ENCODE peak calls at places on chromosomes 5 and 9, in five cellular contexts. One of them, this sample, is unnamed.

GRCh38 chr5:83839256-83839655 is 118.6 kb upstream of the HAPLN1 start:
- DNase-seq in fibroblast of mammary gland: no peak
- DNase-seq in epithelial cell of esophagus: no peak
- DNase-seq in HCT116: no peak
- DNase-seq in body of pancreas: no peak
- DNase-seq in this sample: no peak

GRCh38 chr5:172534229-172535169 is 80.2 kb upstream of the SH3PXD2B start:
- DNase-seq in fibroblast of mammary gland: peak
- DNase-seq in epithelial cell of esophagus: peak
- DNase-seq in HCT116: peak
- DNase-seq in body of pancreas: no peak
- DNase-seq in this sample: no peak

GRCh38 chr9:113223963-113224362 is 2.6 kb downstream of the SLC31A1 start:
- DNase-seq in fibroblast of mammary gland: peak
- DNase-seq in epithelial cell of esophagus: no peak
- DNase-seq in HCT116: no peak
- DNase-seq in body of pancreas: no peak
- DNase-seq in this sample: no peak

GRCh38 chr9:18275313-18275990 is 198.5 kb upstream of the ADAMTSL1 start:
- DNase-seq in fibroblast of mammary gland: no peak
- DNase-seq in epithelial cell of esophagus: peak
- DNase-seq in HCT116: no peak
- DNase-seq in body of pancreas: no peak
- DNase-seq in this sample: no peak

GRCh38 chr9:120104771-120105170 is 475.2 kb downstream of the CDK5RAP2 start:
- DNase-seq in fibroblast of mammary gland: no peak
- DNase-seq in epithelial cell of esophagus: peak
- DNase-seq in HCT116: no peak
- DNase-seq in body of pancreas: no peak
- DNase-seq in this sample: no peak

GRCh38 chr5:137344723-137345322 is 154.3 kb downstream of the SPOCK1 start:
- DNase-seq in fibroblast of mammary gland: peak
- DNase-seq in epithelial cell of esophagus: peak
- DNase-seq in HCT116: peak
- DNase-seq in body of pancreas: peak
- DNase-seq in this sample: peak

GRCh38 chr5:97425511-97425910 is 242.5 kb upstream of the RIOK2 start:
- DNase-seq in fibroblast of mammary gland: peak
- DNase-seq in epithelial cell of esophagus: peak
- DNase-seq in HCT116: no peak
- DNase-seq in body of pancreas: no peak
- DNase-seq in this sample: peak

GRCh38 chr9:98280574-98280973 is 25.1 kb upstream of the TBC1D2 start:
- DNase-seq in fibroblast of mammary gland: no peak
- DNase-seq in epithelial cell of esophagus: no peak
- DNase-seq in HCT116: no peak
- DNase-seq in body of pancreas: no peak
- DNase-seq in this sample: no peak

GRCh38 chr9:131593255-131593820 is 48.0 kb downstream of the PRRT1B start:
- DNase-seq in fibroblast of mammary gland: no peak
- DNase-seq in epithelial cell of esophagus: no peak
- DNase-seq in HCT116: no peak
- DNase-seq in body of pancreas: no peak
- DNase-seq in this sample: no peak

GRCh38 chr9:112867275-112867991 is 23.2 kb downstream of the SLC46A2 start:
- DNase-seq in fibroblast of mammary gland: peak
- DNase-seq in epithelial cell of esophagus: peak
- DNase-seq in HCT116: peak
- DNase-seq in body of pancreas: no peak
- DNase-seq in this sample: no peak

GRCh38 chr9:136056546-136057235 is 38.4 kb downstream of the NACC2 start:
- DNase-seq in fibroblast of mammary gland: no peak
- DNase-seq in epithelial cell of esophagus: no peak
- DNase-seq in HCT116: no peak
- DNase-seq in body of pancreas: no peak
- DNase-seq in this sample: no peak

GRCh38 chr5:97417977-97418376 is 234.9 kb upstream of the RIOK2 start:
- DNase-seq in fibroblast of mammary gland: no peak
- DNase-seq in epithelial cell of esophagus: no peak
- DNase-seq in HCT116: no peak
- DNase-seq in body of pancreas: no peak
- DNase-seq in this sample: no peak

GRCh38 chr5:321233-321725 is at the start of gene AHRR:
- DNase-seq in fibroblast of mammary gland: peak
- DNase-seq in epithelial cell of esophagus: peak
- DNase-seq in HCT116: no peak
- DNase-seq in body of pancreas: peak
- DNase-seq in this sample: peak

GRCh38 chr9:86741311-86742215 is 205.7 kb downstream of the GAS1 start:
- DNase-seq in fibroblast of mammary gland: peak
- DNase-seq in epithelial cell of esophagus: peak
- DNase-seq in HCT116: peak
- DNase-seq in body of pancreas: peak
- DNase-seq in this sample: no peak

GRCh38 chr9:35726876-35727438 is 5.0 kb downstream of the TLN1 start:
- DNase-seq in fibroblast of mammary gland: peak
- DNase-seq in epithelial cell of esophagus: peak
- DNase-seq in HCT116: no peak
- DNase-seq in body of pancreas: no peak
- DNase-seq in this sample: no peak

GRCh38 chr9:135907006-135907434 is 326 bp downstream of the CAMSAP1 start:
- DNase-seq in fibroblast of mammary gland: peak
- DNase-seq in epithelial cell of esophagus: no peak
- DNase-seq in HCT116: no peak
- DNase-seq in body of pancreas: peak
- DNase-seq in this sample: peak

GRCh38 chr9:135586601-135587109 is 25.1 kb downstream of the PAEP start:
- DNase-seq in fibroblast of mammary gland: no peak
- DNase-seq in epithelial cell of esophagus: no peak
- DNase-seq in HCT116: no peak
- DNase-seq in body of pancreas: no peak
- DNase-seq in this sample: no peak

GRCh38 chr5:51395666-51396356 is 12.6 kb downstream of the ISL1 start:
- DNase-seq in fibroblast of mammary gland: no peak
- DNase-seq in epithelial cell of esophagus: no peak
- DNase-seq in HCT116: no peak
- DNase-seq in body of pancreas: no peak
- DNase-seq in this sample: no peak

GRCh38 chr5:71891856-71892255 is 172.8 kb downstream of the CARTPT start:
- DNase-seq in fibroblast of mammary gland: no peak
- DNase-seq in epithelial cell of esophagus: peak
- DNase-seq in HCT116: no peak
- DNase-seq in body of pancreas: peak
- DNase-seq in this sample: no peak

GRCh38 chr5:111447099-111447498 is 65.2 kb downstream of the STARD4 start:
- DNase-seq in fibroblast of mammary gland: no peak
- DNase-seq in epithelial cell of esophagus: no peak
- DNase-seq in HCT116: no peak
- DNase-seq in body of pancreas: no peak
- DNase-seq in this sample: no peak

GRCh38 chr5:175873090-175873454 is 1.7 kb downstream of the CPLX2 start:
- DNase-seq in fibroblast of mammary gland: no peak
- DNase-seq in epithelial cell of esophagus: no peak
- DNase-seq in HCT116: no peak
- DNase-seq in body of pancreas: no peak
- DNase-seq in this sample: peak
- TF ChIP-seq CTCF in fibroblast of mammary gland: peak
- TF ChIP-seq CTCF in epithelial cell of esophagus: no peak
- TF ChIP-seq CTCF in HCT116: no peak
- TF ChIP-seq CTCF in body of pancreas: no peak
- TF ChIP-seq CTCF in this sample: peak

GRCh38 chr5:123937230-123937629 is 425.3 kb downstream of the CSNK1G3 start:
- DNase-seq in fibroblast of mammary gland: peak
- DNase-seq in epithelial cell of esophagus: peak
- DNase-seq in HCT116: peak
- DNase-seq in body of pancreas: no peak
- DNase-seq in this sample: no peak
- TF ChIP-seq CTCF in fibroblast of mammary gland: peak
- TF ChIP-seq CTCF in epithelial cell of esophagus: peak
- TF ChIP-seq CTCF in HCT116: peak
- TF ChIP-seq CTCF in body of pancreas: no peak
- TF ChIP-seq CTCF in this sample: peak

GRCh38 chr9:125561497-125562148 is 145.4 kb downstream of the MAPKAP1 start:
- DNase-seq in fibroblast of mammary gland: no peak
- DNase-seq in epithelial cell of esophagus: no peak
- DNase-seq in HCT116: no peak
- DNase-seq in body of pancreas: no peak
- DNase-seq in this sample: no peak
- TF ChIP-seq CTCF in fibroblast of mammary gland: no peak
- TF ChIP-seq CTCF in epithelial cell of esophagus: no peak
- TF ChIP-seq CTCF in HCT116: no peak
- TF ChIP-seq CTCF in body of pancreas: no peak
- TF ChIP-seq CTCF in this sample: no peak

GRCh38 chr5:32471784-32472183 is 27.2 kb upstream of the ZFR start:
- DNase-seq in fibroblast of mammary gland: no peak
- DNase-seq in epithelial cell of esophagus: no peak
- DNase-seq in HCT116: no peak
- DNase-seq in body of pancreas: peak
- DNase-seq in this sample: no peak
- TF ChIP-seq CTCF in fibroblast of mammary gland: no peak
- TF ChIP-seq CTCF in epithelial cell of esophagus: no peak
- TF ChIP-seq CTCF in HCT116: no peak
- TF ChIP-seq CTCF in body of pancreas: no peak
- TF ChIP-seq CTCF in this sample: no peak

DNA sequence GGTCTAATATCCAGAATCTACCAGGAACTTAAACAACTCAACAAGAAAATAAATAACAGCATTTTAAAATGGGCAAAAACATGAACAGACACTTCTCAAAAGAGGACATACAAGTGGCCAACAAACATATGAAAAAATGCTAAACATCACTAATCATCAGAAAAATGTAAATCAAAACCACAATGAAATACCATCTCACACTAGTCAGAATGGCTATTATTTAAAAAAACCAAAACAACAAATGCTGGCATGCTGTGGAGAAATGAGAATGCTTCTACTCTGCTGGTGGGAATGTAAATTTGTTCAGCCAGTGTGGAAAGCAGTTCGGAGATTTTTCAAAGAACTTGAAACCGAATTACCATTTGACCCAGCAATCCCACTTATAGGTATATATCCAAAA is 63.1 kb downstream of the ADAMTS6 start:
- DNase-seq in fibroblast of mammary gland: peak
- DNase-seq in epithelial cell of esophagus: no peak
- DNase-seq in HCT116: no peak
- DNase-seq in body of pancreas: no peak
- DNase-seq in this sample: no peak
- TF ChIP-seq CTCF in fibroblast of mammary gland: no peak
- TF ChIP-seq CTCF in epithelial cell of esophagus: no peak
- TF ChIP-seq CTCF in HCT116: no peak
- TF ChIP-seq CTCF in body of pancreas: no peak
- TF ChIP-seq CTCF in this sample: no peak

GRCh38 chr5:135568923-135569360 is 9.8 kb downstream of the CXCL14 start:
- DNase-seq in fibroblast of mammary gland: no peak
- DNase-seq in epithelial cell of esophagus: peak
- DNase-seq in HCT116: no peak
- DNase-seq in body of pancreas: no peak
- DNase-seq in this sample: no peak

GRCh38 chr5:135570453-135570764 is 8.4 kb downstream of the CXCL14 start:
- DNase-seq in fibroblast of mammary gland: no peak
- DNase-seq in epithelial cell of esophagus: no peak
- DNase-seq in HCT116: no peak
- DNase-seq in body of pancreas: no peak
- DNase-seq in this sample: no peak

GRCh38 chr5:135568241-135568640 is 10.6 kb downstream of the CXCL14 start:
- DNase-seq in fibroblast of mammary gland: no peak
- DNase-seq in epithelial cell of esophagus: no peak
- DNase-seq in HCT116: no peak
- DNase-seq in body of pancreas: no peak
- DNase-seq in this sample: no peak

GRCh38 chr5:135571210-135571609 is 7.6 kb downstream of the CXCL14 start:
- DNase-seq in fibroblast of mammary gland: no peak
- DNase-seq in epithelial cell of esophagus: no peak
- DNase-seq in HCT116: no peak
- DNase-seq in body of pancreas: no peak
- DNase-seq in this sample: no peak

GRCh38 chr5:135569755-135570452 is 8.9 kb downstream of the CXCL14 start:
- DNase-seq in fibroblast of mammary gland: peak
- DNase-seq in epithelial cell of esophagus: peak
- DNase-seq in HCT116: peak
- DNase-seq in body of pancreas: peak
- DNase-seq in this sample: peak
- TF ChIP-seq CTCF in fibroblast of mammary gland: peak
- TF ChIP-seq CTCF in epithelial cell of esophagus: peak
- TF ChIP-seq CTCF in HCT116: peak
- TF ChIP-seq CTCF in body of pancreas: no peak
- TF ChIP-seq CTCF in this sample: peak